ENCODE peak calls at places on chromosome 7, in four cellular contexts. F is GM12878, T is H1, Y is HepG2. D is an unnamed sample.

GRCh38 chr7:35729061-35729783 is 34.3 kb upstream of the HERPUD2 start:
- DNase-seq in T (no peak), F (peak), Y (no peak), D (no peak)

GRCh38 chr7:88377421-88377820 is 70.7 kb upstream of the STEAP4 start:
- DNase-seq in T (no peak), Y (no peak), F (no peak), D (peak)

GRCh38 chr7:7817748-7818147 is 99.3 kb upstream of the RPA3 start:
- DNase-seq in F (no peak), T (no peak), Y (no peak), D (no peak)

GRCh38 chr7:42080831-42081230 is 156.2 kb downstream of the GLI3 start:
- DNase-seq in F (no peak), T (no peak), Y (no peak), D (no peak)

GRCh38 chr7:139680676-139681462 is 96.9 kb downstream of the HIPK2 start:
- DNase-seq in T (no peak), Y (no peak), F (no peak), D (no peak)

GRCh38 chr7:30694218-30694745 is 12.0 kb upstream of the CRHR2 start:
- DNase-seq in T (no peak), F (no peak), Y (peak), D (no peak)

GRCh38 chr7:43104874-43105520 is 7.5 kb upstream of the HECW1 start:
- DNase-seq in F (no peak), Y (no peak), T (no peak), D (no peak)

GRCh38 chr7:106610996-106611886 is 49.7 kb downstream of the CCDC71L start:
- DNase-seq in Y (no peak), T (no peak), F (peak), D (no peak)

GRCh38 chr7:103690576-103690975 is 244.6 kb upstream of the SLC26A5 start:
- DNase-seq in F (no peak), T (no peak), Y (no peak), D (no peak)

GRCh38 chr7:137084607-137085380 is 216.3 kb downstream of the CHRM2 start:
- DNase-seq in F (no peak), Y (no peak), T (no peak), D (no peak)

GRCh38 chr7:94154182-94154581 is 150.0 kb upstream of the BET1 start:
- DNase-seq in Y (no peak), F (no peak), T (no peak), D (no peak)

GRCh38 chr7:31080112-31080511 is 28.0 kb downstream of the ADCYAP1R1 start:
- DNase-seq in T (no peak), F (no peak), Y (no peak), D (no peak)

GRCh38 chr7:72805526-72806494 is 22.2 kb downstream of the TYW1B start:
- DNase-seq in F (no peak), Y (peak), T (no peak), D (no peak)

GRCh38 chr7:64849924-64850499 is 53.1 kb upstream of the ZNF273 start:
- DNase-seq in Y (no peak), F (no peak), T (no peak), D (no peak)

GRCh38 chr7:87058739-87059524 is 522 bp downstream of the ELAPOR2 start:
- DNase-seq in Y (no peak), T (no peak), F (no peak), D (no peak)

GRCh38 chr7:136958016-136958415 is 89.6 kb downstream of the CHRM2 start:
- DNase-seq in T (no peak), Y (no peak), F (no peak), D (no peak)

GRCh38 chr7:20744913-20745587 is 41.6 kb downstream of the SP8 start:
- DNase-seq in F (no peak), T (no peak), Y (no peak), D (no peak)

GRCh38 chr7:101816499-101817030 is 861 bp upstream of the CUX1 start:
- DNase-seq in Y (no peak), F (no peak), T (no peak), D (no peak)

GRCh38 chr7:22563621-22564241 is 63.7 kb upstream of the STEAP1B start:
- DNase-seq in Y (no peak), T (no peak), F (no peak), D (no peak)

GRCh38 chr7:155351120-155351870 is 53.6 kb downstream of the INSIG1 start:
- DNase-seq in T (no peak), Y (no peak), F (no peak), D (no peak)

GRCh38 chr7:32941996-32942782 is 15.1 kb upstream of the FKBP9 start:
- DNase-seq in F (no peak), T (no peak), Y (peak), D (no peak)

GRCh38 chr7:783556-784490 is 48.5 kb upstream of the SUN1 start:
- DNase-seq in F (no peak), Y (no peak), T (no peak), D (no peak)

GRCh38 chr7:26813426-26813825 is 51.0 kb downstream of the SKAP2 start:
- DNase-seq in F (no peak), Y (peak), T (no peak), D (no peak)

GRCh38 chr7:154553711-154554265 is 449.1 kb downstream of the PAXIP1 start:
- DNase-seq in T (no peak), F (no peak), Y (no peak), D (no peak)

GRCh38 chr7:93558705-93559614 is 15.6 kb downstream of the CALCR start:
- DNase-seq in F (no peak), T (no peak), Y (no peak), D (no peak)

GRCh38 chr7:102415685-102416225 is 17.6 kb upstream of the ORAI2 start:
- DNase-seq in F (no peak), T (no peak), Y (no peak), D (no peak)

GRCh38 chr7:151566897-151567320 is 47.2 kb upstream of the RHEB start:
- DNase-seq in F (no peak), T (no peak), Y (no peak), D (no peak)

GRCh38 chr7:106793015-106793651 is 71.9 kb upstream of the PIK3CG start:
- DNase-seq in F (no peak), T (no peak), Y (peak), D (peak)

GRCh38 chr7:25861704-25862253 is 290.2 kb upstream of the NFE2L3 start:
- DNase-seq in T (no peak), F (no peak), Y (no peak), D (no peak)

GRCh38 chr7:51589111-51589510 is 272.5 kb upstream of the COBL start:
- DNase-seq in F (no peak), Y (no peak), T (no peak), D (no peak)

GRCh38 chr7:13551503-13551902 is 438.0 kb downstream of the ETV1 start:
- DNase-seq in F (no peak), Y (no peak), T (no peak), D (no peak)

GRCh38 chr7:134618756-134619530 is 27.7 kb upstream of the BPGM start:
- DNase-seq in F (no peak), Y (no peak), T (no peak), D (no peak)
- TF ChIP-seq SUZ12 in F (no peak), Y (no peak), T (no peak), D (no peak)

GRCh38 chr7:121102619-121103018 is 114.1 kb downstream of the CPED1 start:
- DNase-seq in T (no peak), F (no peak), Y (no peak), D (no peak)
- TF ChIP-seq ZNF274 in T (no peak), F (no peak), Y (no peak), D (no peak)

GRCh38 chr7:2224491-2224928 is 8.2 kb downstream of the MAD1L1 start:
- DNase-seq in T (no peak), F (no peak), Y (no peak), D (no peak)
- H3K9ac ChIP-seq in T (no peak), F (no peak), Y (no peak), D (no peak)

GRCh38 chr7:134788191-134788590 is 8.8 kb downstream of the CALD1 start:
- DNase-seq in T (no peak), F (no peak), Y (no peak), D (no peak)
- TF ChIP-seq SUZ12 in T (no peak), F (no peak), Y (no peak), D (no peak)

GRCh38 chr7:128270799-128271411 is 29.8 kb downstream of the LEP start:
- DNase-seq in F (no peak), T (peak), Y (no peak), D (no peak)

GRCh38 chr7:128275651-128276050 is 34.6 kb downstream of the LEP start:
- DNase-seq in F (no peak), Y (no peak), T (no peak), D (no peak)

GRCh38 chr7:128271471-128272454 is 30.7 kb downstream of the LEP start:
- DNase-seq in F (no peak), T (peak), Y (no peak), D (no peak)

GRCh38 chr7:128274890-128275603 is 34.0 kb downstream of the LEP start:
- DNase-seq in Y (peak), T (no peak), F (no peak), D (no peak)

DNA sequence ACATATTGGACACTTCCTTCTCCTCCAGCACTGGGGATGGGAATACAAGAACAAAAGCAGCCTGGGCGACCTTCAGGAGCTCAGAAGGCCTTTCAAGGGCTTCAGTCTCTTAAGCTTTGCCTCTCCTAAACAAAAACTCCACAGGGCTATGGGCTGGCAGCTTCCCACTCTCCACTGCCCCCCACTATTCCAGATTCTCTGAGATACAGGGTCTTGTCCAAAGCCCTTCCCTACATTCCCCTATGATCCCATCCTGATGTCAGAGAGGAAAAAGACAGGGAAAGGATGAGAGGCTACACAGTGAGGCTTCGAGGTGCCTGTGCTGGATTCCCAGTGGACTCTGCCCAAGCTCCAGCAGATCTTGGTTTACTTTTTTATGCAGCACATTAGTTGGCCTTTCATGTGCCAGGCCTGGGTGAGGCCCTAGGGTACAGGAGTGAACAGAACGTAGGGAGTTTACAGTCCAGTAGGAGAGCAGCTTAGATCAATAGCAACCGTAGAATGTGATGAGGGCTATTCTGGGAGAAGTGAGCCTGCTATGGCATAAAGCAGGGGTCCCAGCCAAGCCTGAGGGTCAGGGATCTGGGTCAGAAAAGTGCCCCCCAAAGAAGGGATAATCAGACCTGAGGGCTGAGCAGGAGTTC is 33.3 kb downstream of the LEP start:
- DNase-seq in Y (no peak), F (no peak), T (no peak), D (no peak)
- TF ChIP-seq ZNF274 in Y (no peak), F (no peak), T (no peak), D (no peak)

GRCh38 chr7:17298840-17299476 is 506 bp downstream of the AHR start:
- DNase-seq in T (peak), F (no peak), Y (no peak), D (no peak)

GRCh38 chr7:17301491-17302101 is 3.1 kb downstream of the AHR start:
- DNase-seq in T (no peak), Y (no peak), F (no peak), D (no peak)

GRCh38 chr7:17298102-17298839 is at the start of gene AHR:
- DNase-seq in F (peak), Y (peak), T (peak), D (peak)

GRCh38 chr7:17299477-17299991 is 1.1 kb downstream of the AHR start:
- DNase-seq in Y (no peak), F (no peak), T (no peak), D (no peak)

DNA sequence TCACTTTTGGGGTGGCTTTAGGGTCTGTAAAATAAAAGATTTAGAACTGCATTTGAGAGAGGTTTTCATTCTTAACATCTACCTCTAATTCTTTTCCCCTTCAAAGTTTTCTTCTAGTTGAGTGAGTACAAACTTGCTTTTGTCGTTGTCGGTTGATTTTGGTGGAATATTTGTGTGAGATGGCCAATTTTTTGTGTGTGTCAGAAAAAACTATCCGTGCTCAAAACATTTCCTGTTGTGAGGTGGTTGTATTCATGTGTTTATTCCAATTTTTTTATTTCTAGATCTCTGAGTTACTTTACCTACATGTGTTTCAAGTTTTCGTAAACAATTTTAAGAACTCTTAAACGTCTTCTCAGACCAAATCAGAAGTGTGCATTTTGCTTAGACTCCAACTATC is 1.6 kb downstream of the AHR start:
- DNase-seq in T (no peak), Y (no peak), F (no peak), D (no peak)
- H3K9ac ChIP-seq in T (peak), Y (peak), F (peak), D (no peak)

D was measured in NT2/D1.